ENCODE peak calls at places on chromosomes 4 and X, in four cellular contexts. U is HCT116, X is HepG2, K is A549. L is an unnamed sample.
A peak's percentile ranks its signal among the peaks of the same experiment; 100 is the strongest.

GRCh38 chrX:17613979-17614572 is 123.2 kb upstream of the SCML1 start:
- DNase-seq in X (peak; percentile 24), U (no peak), K (peak; percentile 18), L (peak; percentile 1)

GRCh38 chrX:68868316-68868715 is 39.5 kb downstream of the EFNB1 start:
- DNase-seq in X (no peak), U (no peak), K (no peak), L (no peak)

GRCh38 chr4:179307297-179308136 is 1865.3 kb upstream of the AGA start:
- DNase-seq in U (peak; percentile 42), X (peak; percentile 24), K (peak; percentile 13), L (peak; percentile 53)

GRCh38 chrX:48890296-48890925 is 7.2 kb downstream of the TIMM17B start:
- DNase-seq in U (no peak), K (no peak), X (no peak), L (no peak)

GRCh38 chr4:88447339-88447738 is 9.6 kb upstream of the HERC5 start:
- DNase-seq in X (no peak), K (no peak), U (no peak), L (no peak)

GRCh38 chr4:83267121-83267834 is 17.3 kb downstream of the COQ2 start:
- DNase-seq in U (no peak), X (no peak), K (peak; percentile 72), L (peak; percentile 54)

GRCh38 chr4:14294611-14295010 is 667.1 kb upstream of the BOD1L1 start:
- DNase-seq in U (no peak), K (no peak), X (no peak), L (no peak)

GRCh38 chr4:155026715-155027114 is 181.7 kb upstream of the NPY2R start:
- DNase-seq in X (no peak), K (no peak), U (no peak), L (no peak)

GRCh38 chr4:109424093-109424818 is 9.4 kb upstream of the SEC24B start:
- DNase-seq in K (no peak), X (no peak), U (no peak), L (no peak)

GRCh38 chr4:186770446-186771175 is 47.0 kb upstream of the FAT1 start:
- DNase-seq in U (no peak), K (no peak), X (no peak), L (no peak)

DNA sequence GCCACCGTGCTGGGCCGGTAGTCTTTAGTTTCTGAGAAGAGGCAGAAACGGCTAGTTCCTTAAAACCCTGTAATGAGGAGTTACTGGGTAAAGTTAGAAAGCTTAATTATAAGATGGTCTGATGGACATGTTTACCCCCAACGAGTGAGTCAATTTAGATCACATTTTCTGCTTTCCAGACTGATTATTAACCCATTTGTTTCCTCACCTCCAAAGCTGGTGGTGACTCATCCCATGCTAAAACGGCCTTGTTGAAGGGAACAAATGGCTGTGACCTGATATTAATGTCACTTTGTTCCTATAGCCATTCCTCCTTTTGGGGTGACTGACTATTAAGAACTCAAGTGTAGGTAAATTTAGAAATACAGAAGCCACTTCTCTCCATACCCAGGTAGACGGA is 232.0 kb downstream of the KCNIP4 start:
- DNase-seq in K (no peak), X (no peak), U (no peak), L (no peak)
- TF ChIP-seq MAX in K (no peak), X (no peak), U (no peak), L (no peak)

GRCh38 chr4:59664771-59665170 is 1535.4 kb upstream of the ADGRL3 start:
- DNase-seq in X (no peak), U (no peak), K (no peak), L (no peak)
- TF ChIP-seq MAX in X (no peak), U (no peak), K (no peak), L (no peak)

DNA sequence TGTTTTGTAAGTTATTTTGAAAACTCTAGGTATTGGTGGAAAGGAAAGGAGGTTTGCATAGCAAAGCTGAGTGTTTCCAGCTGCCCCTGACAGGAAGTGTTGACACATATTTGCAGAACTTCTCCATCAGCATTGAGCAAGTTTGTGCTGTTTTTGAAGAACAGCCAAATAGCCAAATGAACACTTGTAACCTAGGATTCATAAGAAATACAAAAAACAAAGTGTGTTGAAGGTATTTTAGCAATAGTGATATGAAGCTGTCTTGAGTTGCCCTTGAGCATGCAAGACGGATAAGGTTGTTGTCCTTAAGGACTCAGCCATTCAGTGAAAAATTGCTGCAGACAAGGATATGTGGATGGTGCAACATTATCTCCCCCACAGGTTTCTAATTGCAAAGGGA is 68.3 kb upstream of the PGM2 start:
- DNase-seq in K (no peak), X (peak; percentile 44), U (no peak), L (peak; percentile 96)
- TF ChIP-seq MAX in K (no peak), X (no peak), U (no peak), L (peak; percentile 68)

GRCh38 chrX:134171661-134172587 is 65.1 kb upstream of the CCDC160 start:
- DNase-seq in X (no peak), U (no peak), K (no peak), L (no peak)
- TF ChIP-seq MAX in X (no peak), U (no peak), K (peak; percentile 73), L (no peak)

DNA sequence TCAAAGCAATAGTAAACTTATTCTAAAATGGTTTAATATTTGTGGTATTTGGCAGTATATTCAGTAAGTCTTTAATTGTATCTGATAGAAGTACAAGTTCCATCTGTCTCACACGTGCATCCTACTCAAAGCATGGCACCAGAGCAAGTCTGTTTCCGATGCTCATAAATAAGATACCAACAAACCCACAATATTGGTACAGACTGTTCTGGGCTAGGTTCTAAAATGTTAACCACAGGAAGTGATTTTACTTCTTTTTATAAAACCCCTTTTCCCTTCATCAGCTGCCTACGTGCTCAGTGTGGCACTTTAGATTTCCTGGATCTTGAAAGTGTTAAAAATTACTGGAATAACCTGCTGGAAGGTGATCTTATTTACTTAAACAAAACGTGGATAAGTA is 165.1 kb downstream of the CFAP299 start:
- DNase-seq in X (no peak), U (no peak), K (no peak), L (no peak)
- TF ChIP-seq MAX in X (no peak), U (no peak), K (no peak), L (no peak)

GRCh38 chrX:129529685-129530281 is 6.5 kb upstream of the SMARCA1 start:
- DNase-seq in K (no peak), X (no peak), U (no peak), L (no peak)
- TF ChIP-seq MAX in K (no peak), X (no peak), U (no peak), L (no peak)

DNA sequence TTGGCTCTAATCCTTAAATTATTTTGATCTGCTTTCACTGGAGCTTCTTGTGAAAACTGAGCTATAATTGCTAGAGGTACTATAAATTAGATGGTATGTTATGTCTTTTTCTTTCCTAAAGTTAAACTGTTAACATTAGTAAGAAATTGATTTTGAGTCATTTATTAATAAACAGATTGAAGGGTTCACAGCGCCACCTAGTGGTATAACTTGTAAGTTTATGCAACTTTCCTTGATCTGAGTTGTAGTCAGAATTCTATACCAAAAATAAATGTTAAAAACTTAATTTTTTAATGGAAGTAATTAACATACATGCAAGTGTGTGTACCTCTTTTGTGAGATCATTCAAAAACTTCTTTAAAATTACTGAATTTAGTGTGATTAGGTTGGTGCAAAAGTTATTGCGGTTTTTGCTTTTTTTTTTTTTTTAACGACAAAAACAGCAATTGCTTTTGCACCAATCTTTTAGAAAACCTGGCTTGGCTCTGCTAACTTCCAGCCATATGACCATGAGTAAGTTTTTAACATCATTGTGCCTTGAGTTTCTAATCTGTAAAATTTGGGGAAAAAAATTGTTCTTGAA is 151.5 kb downstream of the CENPC start:
- DNase-seq in U (peak; percentile 29), K (peak; percentile 44), X (peak; percentile 15), L (peak; percentile 55)
- TF ChIP-seq MAX in U (no peak), K (no peak), X (no peak), L (no peak)

GRCh38 chr4:7462509-7462971 is 27.8 kb upstream of the PSAPL1 start:
- DNase-seq in K (peak; percentile 37), X (peak; percentile 46), U (peak; percentile 27), L (no peak)
- TF ChIP-seq MAX in K (no peak), X (no peak), U (no peak), L (no peak)

DNA sequence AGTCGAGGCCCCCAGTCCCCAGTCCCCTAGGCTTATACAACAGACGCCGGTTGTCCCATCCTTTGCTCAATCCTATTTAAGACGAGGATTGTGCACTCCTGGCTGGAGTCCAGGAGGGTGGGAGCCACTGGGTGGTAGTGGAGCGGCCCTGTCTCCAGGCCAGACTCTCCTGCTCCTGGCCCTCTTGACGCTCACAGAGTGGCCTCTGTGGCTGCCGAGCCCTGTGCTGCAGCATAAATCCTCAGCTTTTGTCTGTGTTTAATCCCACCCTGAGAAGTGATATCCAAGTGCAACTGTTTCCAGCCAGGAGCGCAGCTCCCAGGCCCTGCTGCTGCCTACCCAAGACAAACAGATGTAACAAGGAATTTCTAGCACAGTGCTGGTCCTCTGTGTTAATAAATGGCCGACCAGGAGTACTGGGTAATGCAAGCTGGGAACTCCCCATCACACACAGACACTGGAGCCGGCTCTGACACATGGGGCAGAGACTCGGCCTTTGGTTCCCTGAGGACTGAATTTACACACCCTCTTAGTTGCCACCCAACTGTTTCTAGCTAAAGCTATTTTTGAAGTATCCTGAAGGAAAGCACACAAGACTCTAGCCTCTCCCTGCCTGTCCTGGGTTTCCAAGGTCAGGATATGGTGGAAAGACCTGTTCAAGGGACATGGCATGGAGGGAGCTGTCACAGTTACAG is 85.3 kb downstream of the GATB start:
- DNase-seq in X (no peak), K (no peak), U (no peak), L (no peak)
- TF ChIP-seq MAX in X (no peak), K (no peak), U (no peak), L (no peak)

L was measured in NB4.